ENCODE peak calls at places on chromosomes 6 and 20, in five cellular contexts. One of them, this sample, is unnamed.

GRCh38 chr20:47502801-47503239 is 1.1 kb downstream of the NCOA3 start:
- DNase-seq in fibroblast of lung: peak; percentile 54
- DNase-seq in cardiac muscle cell: peak; percentile 49
- DNase-seq in PC-3: peak; percentile 63
- DNase-seq in left ventricle myocardium inferior: no peak
- DNase-seq in this sample: peak; percentile 57

GRCh38 chr6:37919417-37920157 is 100.1 kb downstream of the ZFAND3 start:
- DNase-seq in fibroblast of lung: peak; percentile 84
- DNase-seq in cardiac muscle cell: peak; percentile 70
- DNase-seq in PC-3: no peak
- DNase-seq in left ventricle myocardium inferior: no peak
- DNase-seq in this sample: no peak

GRCh38 chr6:40719671-40720374 is 132.7 kb upstream of the LRFN2 start:
- DNase-seq in fibroblast of lung: peak; percentile 46
- DNase-seq in cardiac muscle cell: peak; percentile 60
- DNase-seq in PC-3: no peak
- DNase-seq in left ventricle myocardium inferior: no peak
- DNase-seq in this sample: no peak

GRCh38 chr20:13105864-13106457 is 97.2 kb downstream of the SPTLC3 start:
- DNase-seq in fibroblast of lung: peak; percentile 71
- DNase-seq in cardiac muscle cell: peak; percentile 59
- DNase-seq in PC-3: peak; percentile 84
- DNase-seq in left ventricle myocardium inferior: no peak
- DNase-seq in this sample: peak; percentile 14

GRCh38 chr6:52760105-52760765 is 3.0 kb downstream of the GSTA2 start:
- DNase-seq in fibroblast of lung: no peak
- DNase-seq in cardiac muscle cell: no peak
- DNase-seq in PC-3: no peak
- DNase-seq in left ventricle myocardium inferior: no peak
- DNase-seq in this sample: no peak

GRCh38 chr6:14399635-14400034 is 282.1 kb downstream of the CD83 start:
- DNase-seq in fibroblast of lung: no peak
- DNase-seq in cardiac muscle cell: no peak
- DNase-seq in PC-3: no peak
- DNase-seq in left ventricle myocardium inferior: no peak
- DNase-seq in this sample: no peak

GRCh38 chr20:61805781-61806180 is 259.9 kb downstream of the TAF4 start:
- DNase-seq in fibroblast of lung: no peak
- DNase-seq in cardiac muscle cell: no peak
- DNase-seq in PC-3: no peak
- DNase-seq in left ventricle myocardium inferior: no peak
- DNase-seq in this sample: no peak

GRCh38 chr20:7742479-7742878 is 197.8 kb downstream of the HAO1 start:
- DNase-seq in fibroblast of lung: peak; percentile 72
- DNase-seq in cardiac muscle cell: peak; percentile 72
- DNase-seq in PC-3: peak; percentile 78
- DNase-seq in left ventricle myocardium inferior: no peak
- DNase-seq in this sample: no peak

GRCh38 chr20:48930035-48930434 is 8.5 kb downstream of the ARFGEF2 start:
- DNase-seq in fibroblast of lung: no peak
- DNase-seq in cardiac muscle cell: peak; percentile 52
- DNase-seq in PC-3: no peak
- DNase-seq in left ventricle myocardium inferior: no peak
- DNase-seq in this sample: no peak

GRCh38 chr20:50434653-50435396 is 75.4 kb upstream of the PTPN1 start:
- DNase-seq in fibroblast of lung: peak; percentile 93
- DNase-seq in cardiac muscle cell: peak; percentile 88
- DNase-seq in PC-3: peak; percentile 91
- DNase-seq in left ventricle myocardium inferior: no peak
- DNase-seq in this sample: no peak

GRCh38 chr6:131823276-131823902 is 15.6 kb downstream of the ENPP1 start:
- DNase-seq in fibroblast of lung: no peak
- DNase-seq in cardiac muscle cell: no peak
- DNase-seq in PC-3: no peak
- DNase-seq in left ventricle myocardium inferior: no peak
- DNase-seq in this sample: no peak

GRCh38 chr6:32855467-32856174 is 1.6 kb downstream of the PSMB9 start:
- DNase-seq in fibroblast of lung: no peak
- DNase-seq in cardiac muscle cell: no peak
- DNase-seq in PC-3: no peak
- DNase-seq in left ventricle myocardium inferior: no peak
- DNase-seq in this sample: no peak

GRCh38 chr20:33789109-33789857 is 21.9 kb upstream of the CHMP4B start:
- DNase-seq in fibroblast of lung: peak; percentile 86
- DNase-seq in cardiac muscle cell: peak; percentile 96
- DNase-seq in PC-3: peak; percentile 100
- DNase-seq in left ventricle myocardium inferior: no peak
- DNase-seq in this sample: no peak

GRCh38 chr20:62350098-62350628 is 16.9 kb downstream of the LAMA5 start:
- DNase-seq in fibroblast of lung: no peak
- DNase-seq in cardiac muscle cell: no peak
- DNase-seq in PC-3: peak; percentile 96
- DNase-seq in left ventricle myocardium inferior: no peak
- DNase-seq in this sample: peak; percentile 13

GRCh38 chr20:62815066-62815991 is 1.5 kb upstream of the COL9A3 start:
- DNase-seq in fibroblast of lung: no peak
- DNase-seq in cardiac muscle cell: peak; percentile 68
- DNase-seq in PC-3: peak; percentile 69
- DNase-seq in left ventricle myocardium inferior: no peak
- DNase-seq in this sample: no peak

GRCh38 chr6:101439790-101440189 is 46.3 kb downstream of the GRIK2 start:
- DNase-seq in fibroblast of lung: no peak
- DNase-seq in cardiac muscle cell: no peak
- DNase-seq in PC-3: no peak
- DNase-seq in left ventricle myocardium inferior: no peak
- DNase-seq in this sample: no peak

GRCh38 chr6:342832-343179 is 48.7 kb upstream of the IRF4 start:
- DNase-seq in fibroblast of lung: no peak
- DNase-seq in cardiac muscle cell: no peak
- DNase-seq in PC-3: no peak
- DNase-seq in left ventricle myocardium inferior: no peak
- DNase-seq in this sample: no peak

GRCh38 chr6:8085053-8085511 is 17.3 kb downstream of the EEF1E1 start:
- DNase-seq in fibroblast of lung: peak; percentile 90
- DNase-seq in cardiac muscle cell: peak; percentile 91
- DNase-seq in PC-3: peak; percentile 91
- DNase-seq in left ventricle myocardium inferior: no peak
- DNase-seq in this sample: no peak

GRCh38 chr6:20233007-20233730 is 20.9 kb upstream of the MBOAT1 start:
- DNase-seq in fibroblast of lung: no peak
- DNase-seq in cardiac muscle cell: no peak
- DNase-seq in PC-3: no peak
- DNase-seq in left ventricle myocardium inferior: no peak
- DNase-seq in this sample: no peak

GRCh38 chr20:63657260-63657936 is 714 bp upstream of the RTEL1 start:
- DNase-seq in fibroblast of lung: peak; percentile 36
- DNase-seq in cardiac muscle cell: no peak
- DNase-seq in PC-3: no peak
- DNase-seq in left ventricle myocardium inferior: no peak
- DNase-seq in this sample: no peak

GRCh38 chr6:4780360-4780812 is 4.2 kb downstream of the CDYL start:
- DNase-seq in fibroblast of lung: peak; percentile 43
- DNase-seq in cardiac muscle cell: peak; percentile 54
- DNase-seq in PC-3: peak; percentile 25
- DNase-seq in left ventricle myocardium inferior: no peak
- DNase-seq in this sample: no peak

DNA sequence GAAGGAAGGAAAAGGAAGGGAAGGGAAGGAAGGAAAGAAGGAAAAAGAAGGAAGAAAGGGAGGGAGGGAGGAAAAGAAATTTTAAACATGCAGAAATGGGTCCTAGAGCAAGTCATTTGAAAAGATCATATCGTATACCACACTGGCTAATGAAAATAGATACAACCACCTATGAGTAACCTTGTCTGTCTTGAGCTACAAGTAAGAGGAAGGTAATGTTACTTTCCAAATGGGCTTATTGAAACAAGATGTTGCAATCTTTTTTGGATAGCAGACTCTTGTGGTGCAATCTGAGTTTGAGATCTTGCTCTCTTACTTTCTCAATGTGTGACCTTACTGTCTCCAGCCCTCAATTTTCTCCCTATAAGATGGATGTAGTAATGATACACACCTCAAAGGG is 440.8 kb downstream of the KIF16B start:
- DNase-seq in fibroblast of lung: no peak
- DNase-seq in cardiac muscle cell: no peak
- DNase-seq in PC-3: no peak
- DNase-seq in left ventricle myocardium inferior: no peak
- DNase-seq in this sample: no peak
- H3K9me3 ChIP-seq in fibroblast of lung: no peaks in the 10 kb centered on the region
- H3K9me3 ChIP-seq in cardiac muscle cell: no peaks in the 10 kb centered on the region
- H3K9me3 ChIP-seq in PC-3: peaks cover 3% of the 10 kb centered on the region
- H3K9me3 ChIP-seq in left ventricle myocardium inferior: peaks cover 17% of the 10 kb centered on the region
- H3K9me3 ChIP-seq in this sample: no peaks in the 10 kb centered on the region

GRCh38 chr6:104207635-104208034 is 652.1 kb downstream of the HACE1 start:
- DNase-seq in fibroblast of lung: no peak
- DNase-seq in cardiac muscle cell: no peak
- DNase-seq in PC-3: no peak
- DNase-seq in left ventricle myocardium inferior: no peak
- DNase-seq in this sample: no peak

GRCh38 chr6:104218132-104218531 is 641.6 kb downstream of the HACE1 start:
- DNase-seq in fibroblast of lung: no peak
- DNase-seq in cardiac muscle cell: peak; percentile 6
- DNase-seq in PC-3: peak; percentile 17
- DNase-seq in left ventricle myocardium inferior: no peak
- DNase-seq in this sample: no peak

DNA sequence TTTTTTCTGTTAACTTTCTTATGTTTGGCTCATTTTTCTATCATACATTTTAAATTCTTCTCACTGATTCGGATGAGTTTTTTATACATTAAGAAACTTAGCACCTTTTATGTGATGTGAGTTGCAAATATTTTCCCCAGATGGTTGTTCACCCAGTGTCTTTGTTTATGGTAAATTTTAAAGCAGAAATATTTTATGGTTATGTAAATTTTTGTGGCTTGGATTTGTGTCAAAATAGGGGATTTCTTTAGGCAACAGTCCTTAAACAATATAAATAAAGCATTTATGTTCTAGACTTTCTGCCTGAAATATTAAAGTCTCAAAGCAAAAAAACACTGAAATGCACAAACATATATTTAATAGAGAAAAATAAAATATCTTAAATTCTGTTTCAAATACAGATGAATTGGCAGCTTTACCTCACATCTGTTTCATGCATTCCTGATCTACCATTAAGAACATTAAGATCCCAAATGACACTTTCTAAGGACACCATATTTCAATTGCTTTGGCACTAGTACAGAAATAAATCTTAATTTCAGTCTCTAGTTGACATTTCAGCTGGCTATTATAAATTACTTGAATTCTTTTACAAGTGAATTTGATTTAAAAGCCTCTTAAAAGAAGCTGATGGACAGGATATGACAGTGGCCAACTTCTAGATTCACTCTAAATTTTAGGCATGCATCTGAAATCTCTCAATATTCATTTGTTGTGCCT is 646.6 kb downstream of the HACE1 start:
- DNase-seq in fibroblast of lung: no peak
- DNase-seq in cardiac muscle cell: no peak
- DNase-seq in PC-3: no peak
- DNase-seq in left ventricle myocardium inferior: no peak
- DNase-seq in this sample: no peak
- H3K4me1 ChIP-seq in fibroblast of lung: no peaks in the 10 kb centered on the region
- H3K4me1 ChIP-seq in cardiac muscle cell: peaks cover 10% of the 10 kb centered on the region
- H3K4me1 ChIP-seq in PC-3: no peaks in the 10 kb centered on the region
- H3K4me1 ChIP-seq in left ventricle myocardium inferior: no peaks in the 10 kb centered on the region
- H3K4me1 ChIP-seq in this sample: no peaks in the 10 kb centered on the region

DNA sequence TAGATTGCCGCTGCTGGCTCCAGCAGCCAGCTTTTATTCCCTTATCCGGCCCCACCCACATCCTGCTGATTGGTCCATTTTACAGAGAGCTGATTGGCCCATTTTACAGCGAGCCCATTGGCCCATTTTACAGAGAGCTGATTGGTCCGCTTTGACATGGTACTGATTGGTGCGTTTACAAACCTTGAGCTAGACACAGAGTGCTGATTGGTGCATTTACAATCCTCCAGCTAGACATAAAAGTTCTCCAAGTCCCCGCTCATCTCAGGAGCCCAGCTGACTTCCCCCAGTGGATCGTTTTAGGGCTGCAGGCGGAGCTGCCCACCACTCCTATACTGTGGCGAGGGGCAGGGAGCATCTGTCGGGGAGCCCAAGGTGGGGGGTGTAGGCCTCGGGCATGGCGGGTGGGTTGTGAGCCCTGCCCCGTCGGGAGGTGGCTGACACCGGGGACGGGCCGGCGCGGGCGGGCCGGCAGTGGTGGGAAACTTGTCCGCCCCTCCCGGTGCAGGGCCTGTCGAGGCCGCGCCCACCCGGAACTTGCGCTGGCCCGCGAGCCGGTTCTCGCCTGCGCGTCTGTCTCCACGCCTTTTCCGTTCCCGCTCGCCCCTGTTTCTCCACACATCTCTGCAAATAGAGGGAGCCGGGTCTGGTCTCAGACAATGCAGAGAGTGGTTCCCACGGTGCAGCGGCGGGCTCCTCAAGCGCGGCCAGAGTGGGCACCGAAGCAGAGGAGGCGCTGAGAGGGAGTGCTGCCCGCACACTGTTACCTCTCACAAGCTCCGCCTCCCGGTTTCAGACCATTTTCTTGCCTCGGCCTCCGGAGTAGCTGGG is 86.1 kb upstream of the STMND1 start:
- DNase-seq in fibroblast of lung: no peak
- DNase-seq in cardiac muscle cell: peak; percentile 68
- DNase-seq in PC-3: no peak
- DNase-seq in left ventricle myocardium inferior: peak; percentile 29
- DNase-seq in this sample: peak; percentile 64
- H3K4me3 ChIP-seq in fibroblast of lung: peak overlapping the region; percentile 12
- H3K4me3 ChIP-seq in cardiac muscle cell: no peak overlapping the region
- H3K4me3 ChIP-seq in PC-3: no peak overlapping the region
- H3K4me3 ChIP-seq in left ventricle myocardium inferior: peak overlapping the region; percentile 66
- H3K4me3 ChIP-seq in this sample: peak overlapping the region; percentile 18

DNA sequence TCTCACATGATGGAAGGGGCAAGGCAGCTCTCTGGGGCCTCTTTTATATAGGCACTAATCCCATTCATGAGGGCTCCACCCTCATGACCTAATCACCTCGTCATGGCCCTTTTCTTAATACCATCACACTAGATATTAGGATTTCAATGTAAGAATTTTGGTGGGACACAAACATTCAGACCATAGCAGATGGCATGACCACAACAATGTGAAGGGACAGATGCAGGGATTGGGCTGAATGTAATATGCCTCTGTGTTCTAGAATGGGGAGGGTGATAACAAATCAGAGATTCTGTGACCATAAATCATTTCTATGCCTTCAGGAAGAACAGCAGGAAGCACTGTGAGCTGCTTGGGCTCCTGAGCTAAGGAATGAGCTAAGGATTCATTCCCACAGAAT is 145.7 kb downstream of the LCA5 start:
- DNase-seq in fibroblast of lung: no peak
- DNase-seq in cardiac muscle cell: no peak
- DNase-seq in PC-3: no peak
- DNase-seq in left ventricle myocardium inferior: no peak
- DNase-seq in this sample: no peak
- H3K9me3 ChIP-seq in fibroblast of lung: no peaks in the 10 kb centered on the region
- H3K9me3 ChIP-seq in cardiac muscle cell: no peaks in the 10 kb centered on the region
- H3K9me3 ChIP-seq in PC-3: no peaks in the 10 kb centered on the region
- H3K9me3 ChIP-seq in left ventricle myocardium inferior: no peaks in the 10 kb centered on the region
- H3K9me3 ChIP-seq in this sample: no peaks in the 10 kb centered on the region